ENCODE peak calls at places on chromosomes 7 and 10, in ten cellular contexts. One of them, this sample, is unnamed.

GRCh38 chr10:22714524-22715289 is at the start of gene PIP4K2A:
- DNase-seq in AG04450: no peak
- DNase-seq in NT2/D1: peak
- DNase-seq in mesenchymal stem cell: peak
- DNase-seq in mammary epithelial cell: peak
- DNase-seq in tibial nerve: peak
- DNase-seq in heart left ventricle: peak
- DNase-seq in H7: peak
- DNase-seq in HL-60: peak
- DNase-seq in uterus: peak
- DNase-seq in this sample: peak

GRCh38 chr10:93722550-93722949 is 20.2 kb upstream of the FRA10AC1 start:
- DNase-seq in mammary epithelial cell: peak
- DNase-seq in HL-60: no peak
- DNase-seq in AG04450: no peak
- DNase-seq in tibial nerve: no peak
- DNase-seq in uterus: no peak
- DNase-seq in mesenchymal stem cell: no peak
- DNase-seq in heart left ventricle: no peak
- DNase-seq in H7: no peak
- DNase-seq in NT2/D1: no peak
- DNase-seq in this sample: no peak

GRCh38 chr7:100563100-100563564 is 10.6 kb downstream of the SAP25 start:
- DNase-seq in HL-60: no peak
- DNase-seq in uterus: no peak
- DNase-seq in mesenchymal stem cell: no peak
- DNase-seq in NT2/D1: no peak
- DNase-seq in mammary epithelial cell: no peak
- DNase-seq in tibial nerve: no peak
- DNase-seq in AG04450: no peak
- DNase-seq in H7: no peak
- DNase-seq in heart left ventricle: no peak
- DNase-seq in this sample: no peak

GRCh38 chr10:12785338-12785934 is 216.1 kb downstream of the CCDC3 start:
- DNase-seq in HL-60: no peak
- DNase-seq in H7: no peak
- DNase-seq in mammary epithelial cell: no peak
- DNase-seq in heart left ventricle: no peak
- DNase-seq in tibial nerve: no peak
- DNase-seq in NT2/D1: no peak
- DNase-seq in uterus: no peak
- DNase-seq in AG04450: no peak
- DNase-seq in mesenchymal stem cell: no peak
- DNase-seq in this sample: no peak

GRCh38 chr7:104986623-104987259 is 27.3 kb upstream of the KMT2E start:
- DNase-seq in HL-60: no peak
- DNase-seq in H7: no peak
- DNase-seq in mammary epithelial cell: no peak
- DNase-seq in AG04450: no peak
- DNase-seq in uterus: no peak
- DNase-seq in mesenchymal stem cell: no peak
- DNase-seq in tibial nerve: no peak
- DNase-seq in heart left ventricle: no peak
- DNase-seq in NT2/D1: no peak
- DNase-seq in this sample: no peak

GRCh38 chr10:74575191-74575720 is 251.1 kb upstream of the KAT6B start:
- DNase-seq in AG04450: no peak
- DNase-seq in H7: peak
- DNase-seq in HL-60: no peak
- DNase-seq in NT2/D1: peak
- DNase-seq in mammary epithelial cell: no peak
- DNase-seq in mesenchymal stem cell: no peak
- DNase-seq in heart left ventricle: no peak
- DNase-seq in uterus: no peak
- DNase-seq in tibial nerve: no peak
- DNase-seq in this sample: no peak

GRCh38 chr7:69775231-69775771 is 177.0 kb downstream of the AUTS2 start:
- DNase-seq in NT2/D1: no peak
- DNase-seq in H7: no peak
- DNase-seq in tibial nerve: peak
- DNase-seq in heart left ventricle: peak
- DNase-seq in AG04450: no peak
- DNase-seq in mesenchymal stem cell: no peak
- DNase-seq in uterus: no peak
- DNase-seq in mammary epithelial cell: no peak
- DNase-seq in HL-60: no peak
- DNase-seq in this sample: peak

GRCh38 chr7:140456627-140457051 is 22.7 kb downstream of the MKRN1 start:
- DNase-seq in NT2/D1: no peak
- DNase-seq in tibial nerve: no peak
- DNase-seq in HL-60: no peak
- DNase-seq in uterus: no peak
- DNase-seq in H7: no peak
- DNase-seq in mammary epithelial cell: no peak
- DNase-seq in heart left ventricle: no peak
- DNase-seq in AG04450: no peak
- DNase-seq in mesenchymal stem cell: no peak
- DNase-seq in this sample: peak

GRCh38 chr7:157501576-157501975 is 164.8 kb downstream of the DNAJB6 start:
- DNase-seq in AG04450: no peak
- DNase-seq in NT2/D1: no peak
- DNase-seq in H7: peak
- DNase-seq in tibial nerve: no peak
- DNase-seq in uterus: no peak
- DNase-seq in mesenchymal stem cell: no peak
- DNase-seq in HL-60: no peak
- DNase-seq in mammary epithelial cell: no peak
- DNase-seq in heart left ventricle: no peak
- DNase-seq in this sample: no peak

GRCh38 chr7:124552217-124552616 is 213.4 kb downstream of the GPR37 start:
- DNase-seq in AG04450: no peak
- DNase-seq in HL-60: no peak
- DNase-seq in tibial nerve: no peak
- DNase-seq in NT2/D1: no peak
- DNase-seq in H7: no peak
- DNase-seq in uterus: no peak
- DNase-seq in heart left ventricle: no peak
- DNase-seq in mesenchymal stem cell: no peak
- DNase-seq in mammary epithelial cell: peak
- DNase-seq in this sample: no peak

GRCh38 chr7:125670926-125671572 is 741.4 kb upstream of the POT1 start:
- DNase-seq in heart left ventricle: no peak
- DNase-seq in mesenchymal stem cell: peak
- DNase-seq in HL-60: no peak
- DNase-seq in NT2/D1: peak
- DNase-seq in tibial nerve: no peak
- DNase-seq in AG04450: no peak
- DNase-seq in uterus: no peak
- DNase-seq in H7: peak
- DNase-seq in mammary epithelial cell: peak
- DNase-seq in this sample: no peak

GRCh38 chr10:89625041-89625765 is 19.8 kb downstream of the PANK1 start:
- DNase-seq in uterus: no peak
- DNase-seq in heart left ventricle: no peak
- DNase-seq in HL-60: no peak
- DNase-seq in mammary epithelial cell: peak
- DNase-seq in mesenchymal stem cell: peak
- DNase-seq in H7: no peak
- DNase-seq in tibial nerve: no peak
- DNase-seq in NT2/D1: no peak
- DNase-seq in AG04450: no peak
- DNase-seq in this sample: no peak

GRCh38 chr10:68871105-68871711 is 29.9 kb upstream of the DDX50 start:
- DNase-seq in uterus: peak
- DNase-seq in HL-60: no peak
- DNase-seq in NT2/D1: peak
- DNase-seq in mesenchymal stem cell: peak
- DNase-seq in H7: peak
- DNase-seq in heart left ventricle: no peak
- DNase-seq in mammary epithelial cell: no peak
- DNase-seq in tibial nerve: no peak
- DNase-seq in AG04450: peak
- DNase-seq in this sample: no peak

GRCh38 chr10:124249812-124250432 is 156.5 kb upstream of the CHST15 start:
- DNase-seq in NT2/D1: no peak
- DNase-seq in uterus: no peak
- DNase-seq in tibial nerve: no peak
- DNase-seq in AG04450: no peak
- DNase-seq in heart left ventricle: peak
- DNase-seq in mammary epithelial cell: no peak
- DNase-seq in mesenchymal stem cell: no peak
- DNase-seq in HL-60: no peak
- DNase-seq in H7: no peak
- DNase-seq in this sample: peak

GRCh38 chr7:1864126-1864940 is 194.3 kb downstream of the ELFN1 start:
- DNase-seq in AG04450: no peak
- DNase-seq in mammary epithelial cell: no peak
- DNase-seq in H7: peak
- DNase-seq in uterus: no peak
- DNase-seq in mesenchymal stem cell: no peak
- DNase-seq in NT2/D1: peak
- DNase-seq in heart left ventricle: no peak
- DNase-seq in HL-60: no peak
- DNase-seq in tibial nerve: no peak
- DNase-seq in this sample: no peak

GRCh38 chr7:92667816-92668540 is 77.8 kb upstream of the FAM133B start:
- DNase-seq in heart left ventricle: no peak
- DNase-seq in H7: no peak
- DNase-seq in mammary epithelial cell: peak
- DNase-seq in NT2/D1: no peak
- DNase-seq in mesenchymal stem cell: no peak
- DNase-seq in tibial nerve: no peak
- DNase-seq in HL-60: no peak
- DNase-seq in AG04450: peak
- DNase-seq in uterus: no peak
- DNase-seq in this sample: no peak

GRCh38 chr10:49035920-49036319 is 79.4 kb downstream of the VSTM4 start:
- DNase-seq in NT2/D1: no peak
- DNase-seq in tibial nerve: no peak
- DNase-seq in mammary epithelial cell: no peak
- DNase-seq in heart left ventricle: no peak
- DNase-seq in mesenchymal stem cell: no peak
- DNase-seq in uterus: no peak
- DNase-seq in HL-60: no peak
- DNase-seq in AG04450: no peak
- DNase-seq in H7: no peak
- DNase-seq in this sample: no peak

GRCh38 chr7:140525741-140526140 is 46.4 kb upstream of the MKRN1 start:
- DNase-seq in tibial nerve: no peak
- DNase-seq in mesenchymal stem cell: no peak
- DNase-seq in mammary epithelial cell: peak
- DNase-seq in NT2/D1: no peak
- DNase-seq in H7: no peak
- DNase-seq in AG04450: no peak
- DNase-seq in uterus: no peak
- DNase-seq in HL-60: peak
- DNase-seq in heart left ventricle: no peak
- DNase-seq in this sample: no peak

GRCh38 chr10:59273453-59273852 is 88.9 kb downstream of the FAM13C start:
- DNase-seq in tibial nerve: no peak
- DNase-seq in H7: no peak
- DNase-seq in mammary epithelial cell: no peak
- DNase-seq in uterus: no peak
- DNase-seq in heart left ventricle: no peak
- DNase-seq in AG04450: no peak
- DNase-seq in HL-60: no peak
- DNase-seq in NT2/D1: no peak
- DNase-seq in mesenchymal stem cell: no peak
- DNase-seq in this sample: no peak
- H3K4me3 ChIP-seq in tibial nerve: no peak
- H3K4me3 ChIP-seq in H7: no peak
- H3K4me3 ChIP-seq in mammary epithelial cell: no peak
- H3K4me3 ChIP-seq in uterus: no peak
- H3K4me3 ChIP-seq in heart left ventricle: no peak
- H3K4me3 ChIP-seq in AG04450: no peak
- H3K4me3 ChIP-seq in HL-60: no peak
- H3K4me3 ChIP-seq in NT2/D1: no peak
- H3K4me3 ChIP-seq in mesenchymal stem cell: no peak
- H3K4me3 ChIP-seq in this sample: no peak

GRCh38 chr10:120456626-120457430 is at the start of gene PLPP4:
- DNase-seq in heart left ventricle: no peak
- DNase-seq in tibial nerve: no peak
- DNase-seq in H7: peak
- DNase-seq in NT2/D1: no peak
- DNase-seq in mesenchymal stem cell: peak
- DNase-seq in AG04450: no peak
- DNase-seq in uterus: no peak
- DNase-seq in HL-60: no peak
- DNase-seq in mammary epithelial cell: peak
- DNase-seq in this sample: peak
- H3K4me3 ChIP-seq in heart left ventricle: peak
- H3K4me3 ChIP-seq in tibial nerve: peak
- H3K4me3 ChIP-seq in H7: peak
- H3K4me3 ChIP-seq in NT2/D1: peak
- H3K4me3 ChIP-seq in mesenchymal stem cell: peak
- H3K4me3 ChIP-seq in AG04450: no peak
- H3K4me3 ChIP-seq in uterus: peak
- H3K4me3 ChIP-seq in HL-60: no peak
- H3K4me3 ChIP-seq in mammary epithelial cell: peak
- H3K4me3 ChIP-seq in this sample: peak

DNA sequence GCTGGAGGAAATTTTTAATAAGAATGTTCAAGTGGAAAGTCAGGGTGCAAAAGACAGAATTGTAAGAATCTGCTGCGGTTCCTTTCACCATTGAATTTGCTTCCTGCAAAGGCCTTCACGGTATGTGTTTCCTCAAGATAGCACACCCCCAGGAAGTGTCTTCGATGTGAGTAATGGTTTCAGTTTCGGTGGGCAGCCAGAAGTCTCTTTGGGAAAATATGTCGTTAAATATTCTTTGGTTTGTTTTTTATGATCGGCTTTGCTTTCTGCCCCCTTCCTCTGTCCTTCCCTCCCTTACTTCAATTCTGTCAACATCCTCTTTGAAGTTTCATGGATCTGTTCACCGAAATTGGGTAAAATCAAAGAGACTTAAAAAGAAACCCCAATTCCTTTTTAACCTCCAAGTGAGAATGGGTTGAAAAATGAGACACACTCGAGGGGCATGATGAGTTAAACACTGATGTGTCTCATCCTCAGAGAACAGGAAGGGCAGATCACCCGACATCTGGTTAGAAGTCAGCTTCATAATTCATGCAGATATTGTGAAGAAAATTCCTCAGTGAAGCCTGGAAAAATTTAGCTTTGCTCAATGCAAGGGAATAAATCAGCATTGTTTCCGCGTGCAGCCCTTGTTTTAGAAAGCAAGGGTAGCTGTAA is 170.8 kb upstream of the HABP2 start:
- DNase-seq in HL-60: no peak
- DNase-seq in mesenchymal stem cell: peak
- DNase-seq in mammary epithelial cell: no peak
- DNase-seq in NT2/D1: no peak
- DNase-seq in AG04450: no peak
- DNase-seq in tibial nerve: no peak
- DNase-seq in H7: no peak
- DNase-seq in uterus: peak
- DNase-seq in heart left ventricle: peak
- DNase-seq in this sample: no peak
- H3K4me3 ChIP-seq in HL-60: no peak
- H3K4me3 ChIP-seq in mesenchymal stem cell: peak
- H3K4me3 ChIP-seq in mammary epithelial cell: no peak
- H3K4me3 ChIP-seq in NT2/D1: no peak
- H3K4me3 ChIP-seq in AG04450: peak
- H3K4me3 ChIP-seq in tibial nerve: peak
- H3K4me3 ChIP-seq in H7: no peak
- H3K4me3 ChIP-seq in uterus: peak
- H3K4me3 ChIP-seq in heart left ventricle: peak
- H3K4me3 ChIP-seq in this sample: peak

GRCh38 chr7:20218261-20218660 is 1.1 kb upstream of the MACC1 start:
- DNase-seq in H7: no peak
- DNase-seq in heart left ventricle: no peak
- DNase-seq in AG04450: no peak
- DNase-seq in NT2/D1: no peak
- DNase-seq in mammary epithelial cell: peak
- DNase-seq in mesenchymal stem cell: no peak
- DNase-seq in uterus: no peak
- DNase-seq in HL-60: no peak
- DNase-seq in tibial nerve: no peak
- DNase-seq in this sample: no peak
- H3K4me3 ChIP-seq in H7: no peak
- H3K4me3 ChIP-seq in heart left ventricle: no peak
- H3K4me3 ChIP-seq in AG04450: no peak
- H3K4me3 ChIP-seq in NT2/D1: no peak
- H3K4me3 ChIP-seq in mammary epithelial cell: no peak
- H3K4me3 ChIP-seq in mesenchymal stem cell: no peak
- H3K4me3 ChIP-seq in uterus: no peak
- H3K4me3 ChIP-seq in HL-60: no peak
- H3K4me3 ChIP-seq in tibial nerve: no peak
- H3K4me3 ChIP-seq in this sample: no peak